ENCODE peak calls at places on chromosome X, in seven cellular contexts. D is mucosa of descending colon; X is AG09309; U is activated gamma-delta T cell; A is IMR-90; F is CD4-positive, alpha-beta T cell; G is NCI-H510A treated with DMSO at 0.1 percent for 48 hours. O is an unnamed sample.

GRCh38 chrX:145843196-145843595 is 25.6 kb downstream of the SLITRK2 start:
- DNase-seq in F (no peak), U (no peak), G (no peak), A (no peak), X (no peak), D (no peak), O (no peak)

GRCh38 chrX:153381684-153382532 is 19.2 kb downstream of the PNMA6E start:
- DNase-seq in D (no peak), A (peak; percentile 81), U (no peak), G (no peak), X (peak; percentile 73), F (no peak), O (no peak)

GRCh38 chrX:130676861-130677260 is 226.1 kb downstream of the ENOX2 start:
- DNase-seq in G (peak; percentile 18), U (no peak), D (no peak), A (no peak), F (no peak), X (no peak), O (no peak)

GRCh38 chrX:47278684-47279083 is 45.9 kb downstream of the USP11 start:
- DNase-seq in F (no peak), D (no peak), U (no peak), A (peak; percentile 78), G (no peak), X (no peak), O (no peak)

GRCh38 chrX:153870791-153871360 is 15.1 kb downstream of the L1CAM start:
- DNase-seq in G (no peak), F (no peak), A (no peak), D (no peak), X (no peak), U (no peak), O (no peak)

GRCh38 chrX:109475174-109475891 is 6.6 kb downstream of the GUCY2F start:
- DNase-seq in A (peak; percentile 34), F (no peak), G (peak; percentile 20), X (no peak), U (no peak), D (no peak), O (peak; percentile 35)

GRCh38 chrX:12421918-12422317 is 283.6 kb downstream of the FRMPD4 start:
- DNase-seq in U (no peak), A (peak; percentile 7), F (no peak), X (no peak), D (no peak), G (no peak), O (no peak)

GRCh38 chrX:68588653-68589371 is 58.7 kb upstream of the STARD8 start:
- DNase-seq in G (no peak), X (no peak), D (no peak), F (no peak), A (peak; percentile 1), U (no peak), O (no peak)

GRCh38 chrX:153829799-153830631 is at the start of gene PDZD4:
- DNase-seq in X (no peak), U (no peak), G (no peak), A (no peak), D (no peak), F (no peak), O (peak; percentile 51)

O was measured in glutamatergic neuron.